ENCODE peak calls at places on chromosomes 6 and 20, in five cellular contexts. One of them, this sample, is unnamed.
A peak's percentile ranks its signal among the peaks of the same experiment; 100 is the strongest.

GRCh38 chr20:57278457-57278856 is 12.0 kb upstream of the BMP7 start:
- DNase-seq in PC-9: no peak
- DNase-seq in neuronal stem cell: no peak
- DNase-seq in nucleus accumbens: no peak
- DNase-seq in CD4-positive, alpha-beta T cell: no peak
- DNase-seq in this sample: no peak

GRCh38 chr20:44068780-44069191 is 118.2 kb downstream of the JPH2 start:
- DNase-seq in neuronal stem cell: no peak
- DNase-seq in PC-9: no peak
- DNase-seq in CD4-positive, alpha-beta T cell: no peak
- DNase-seq in nucleus accumbens: no peak
- DNase-seq in this sample: no peak

GRCh38 chr6:163766936-163767335 is 352.4 kb downstream of the QKI start:
- DNase-seq in neuronal stem cell: no peak
- DNase-seq in PC-9: no peak
- DNase-seq in nucleus accumbens: no peak
- DNase-seq in CD4-positive, alpha-beta T cell: no peak
- DNase-seq in this sample: no peak

GRCh38 chr6:170097505-170098427 is 193.1 kb downstream of the DLL1 start:
- DNase-seq in neuronal stem cell: no peak
- DNase-seq in CD4-positive, alpha-beta T cell: no peak
- DNase-seq in nucleus accumbens: no peak
- DNase-seq in PC-9: no peak
- DNase-seq in this sample: no peak

GRCh38 chr6:27547157-27548075 is 74.5 kb upstream of the ZNF184 start:
- DNase-seq in nucleus accumbens: no peak
- DNase-seq in PC-9: peak; percentile 46
- DNase-seq in neuronal stem cell: no peak
- DNase-seq in CD4-positive, alpha-beta T cell: no peak
- DNase-seq in this sample: peak; percentile 76

GRCh38 chr20:61777773-61778484 is 287.8 kb downstream of the TAF4 start:
- DNase-seq in CD4-positive, alpha-beta T cell: no peak
- DNase-seq in PC-9: no peak
- DNase-seq in neuronal stem cell: no peak
- DNase-seq in nucleus accumbens: no peak
- DNase-seq in this sample: no peak

GRCh38 chr20:63316502-63316921 is 23.5 kb downstream of the COL20A1 start:
- DNase-seq in CD4-positive, alpha-beta T cell: no peak
- DNase-seq in PC-9: no peak
- DNase-seq in neuronal stem cell: no peak
- DNase-seq in nucleus accumbens: no peak
- DNase-seq in this sample: no peak

GRCh38 chr20:13418263-13419229 is 197.5 kb downstream of the ISM1 start:
- DNase-seq in PC-9: no peak
- DNase-seq in neuronal stem cell: no peak
- DNase-seq in nucleus accumbens: no peak
- DNase-seq in CD4-positive, alpha-beta T cell: no peak
- DNase-seq in this sample: no peak

GRCh38 chr6:14380421-14380820 is 262.8 kb downstream of the CD83 start:
- DNase-seq in PC-9: no peak
- DNase-seq in neuronal stem cell: peak; percentile 87
- DNase-seq in nucleus accumbens: no peak
- DNase-seq in CD4-positive, alpha-beta T cell: no peak
- DNase-seq in this sample: no peak

GRCh38 chr20:39880890-39881289 is 808.1 kb downstream of the MAFB start:
- DNase-seq in CD4-positive, alpha-beta T cell: no peak
- DNase-seq in neuronal stem cell: no peak
- DNase-seq in PC-9: no peak
- DNase-seq in nucleus accumbens: no peak
- DNase-seq in this sample: peak; percentile 41

GRCh38 chr6:70797625-70798024 is 129.9 kb downstream of the SMAP1 start:
- DNase-seq in CD4-positive, alpha-beta T cell: no peak
- DNase-seq in neuronal stem cell: no peak
- DNase-seq in PC-9: no peak
- DNase-seq in nucleus accumbens: no peak
- DNase-seq in this sample: no peak

GRCh38 chr6:12265795-12266194 is 24.4 kb upstream of the EDN1 start:
- DNase-seq in neuronal stem cell: no peak
- DNase-seq in nucleus accumbens: no peak
- DNase-seq in CD4-positive, alpha-beta T cell: no peak
- DNase-seq in PC-9: peak; percentile 98
- DNase-seq in this sample: peak; percentile 92

GRCh38 chr6:73923899-73924485 is 228.0 kb downstream of the CD109 start:
- DNase-seq in PC-9: no peak
- DNase-seq in CD4-positive, alpha-beta T cell: no peak
- DNase-seq in nucleus accumbens: no peak
- DNase-seq in neuronal stem cell: no peak
- DNase-seq in this sample: no peak

GRCh38 chr6:37047421-37047931 is 42.0 kb downstream of the FGD2 start:
- DNase-seq in CD4-positive, alpha-beta T cell: no peak
- DNase-seq in PC-9: no peak
- DNase-seq in neuronal stem cell: no peak
- DNase-seq in nucleus accumbens: no peak
- DNase-seq in this sample: no peak

GRCh38 chr6:37502703-37503485 is 3.2 kb upstream of the CCDC167 start:
- DNase-seq in neuronal stem cell: no peak
- DNase-seq in PC-9: no peak
- DNase-seq in nucleus accumbens: no peak
- DNase-seq in CD4-positive, alpha-beta T cell: peak; percentile 48
- DNase-seq in this sample: no peak

GRCh38 chr6:32888576-32888975 is 34.6 kb downstream of the PSMB9 start:
- DNase-seq in nucleus accumbens: no peak
- DNase-seq in PC-9: no peak
- DNase-seq in CD4-positive, alpha-beta T cell: no peak
- DNase-seq in neuronal stem cell: no peak
- DNase-seq in this sample: no peak

GRCh38 chr20:63212393-63212730 is 3.6 kb downstream of the YTHDF1 start:
- DNase-seq in PC-9: no peak
- DNase-seq in CD4-positive, alpha-beta T cell: no peak
- DNase-seq in nucleus accumbens: no peak
- DNase-seq in neuronal stem cell: no peak
- DNase-seq in this sample: no peak

GRCh38 chr6:37499433-37500293 is at the start of gene CCDC167:
- DNase-seq in nucleus accumbens: peak; percentile 87
- DNase-seq in PC-9: peak; percentile 93
- DNase-seq in CD4-positive, alpha-beta T cell: peak; percentile 93
- DNase-seq in neuronal stem cell: peak; percentile 100
- DNase-seq in this sample: peak; percentile 94

GRCh38 chr20:25623225-25623735 is 534 bp downstream of the NANP start:
- DNase-seq in nucleus accumbens: peak; percentile 15
- DNase-seq in PC-9: no peak
- DNase-seq in CD4-positive, alpha-beta T cell: peak; percentile 13
- DNase-seq in neuronal stem cell: no peak
- DNase-seq in this sample: peak; percentile 5

GRCh38 chr20:12617076-12617475 is 391.7 kb upstream of the SPTLC3 start:
- DNase-seq in nucleus accumbens: no peak
- DNase-seq in neuronal stem cell: no peak
- DNase-seq in CD4-positive, alpha-beta T cell: no peak
- DNase-seq in PC-9: no peak
- DNase-seq in this sample: no peak

GRCh38 chr6:43070028-43070632 is 6.0 kb upstream of the PTK7 start:
- DNase-seq in neuronal stem cell: no peak
- DNase-seq in CD4-positive, alpha-beta T cell: no peak
- DNase-seq in nucleus accumbens: no peak
- DNase-seq in PC-9: peak; percentile 48
- DNase-seq in this sample: peak; percentile 8